ENCODE peak calls at places on chromosomes 4 and X, in ten cellular contexts. O, M, Q, N, V, E, G, A, Z and C are unnamed samples.

GRCh38 chrX:104156630-104157529 is at the start of gene SLC25A53:
- DNase-seq in G (peak), M (peak), Q (peak), Z (peak), V (peak), E (peak), A (peak), N (peak), O (peak), C (no peak)

GRCh38 chr4:54961357-54961975 is 163.9 kb downstream of the KDR start:
- DNase-seq in V (peak), G (peak), N (no peak), O (no peak), A (no peak), Q (peak), M (peak), Z (no peak), E (peak), C (peak)

GRCh38 chr4:24778427-24779225 is 16.7 kb upstream of the SOD3 start:
- DNase-seq in G (no peak), A (no peak), M (peak), Q (peak), N (no peak), V (peak), O (no peak), Z (no peak), E (no peak), C (no peak)

GRCh38 chr4:105715692-105716278 is 7.2 kb downstream of the GSTCD start:
- DNase-seq in A (no peak), N (no peak), O (no peak), Q (no peak), E (peak), M (peak), Z (no peak), V (no peak), G (peak), C (no peak)

GRCh38 chr4:4460759-4461158 is 73.9 kb downstream of the NSG1 start:
- DNase-seq in Z (no peak), E (no peak), N (no peak), V (no peak), O (no peak), Q (no peak), G (no peak), M (no peak), A (no peak), C (no peak)

GRCh38 chrX:123036401-123036800 is 147.7 kb upstream of the GRIA3 start:
- DNase-seq in E (no peak), Q (no peak), A (no peak), V (no peak), O (no peak), G (no peak), N (no peak), Z (no peak), M (no peak), C (no peak)

GRCh38 chr4:106303548-106303947 is 12.5 kb downstream of the TBCK start:
- DNase-seq in G (no peak), Q (no peak), N (no peak), Z (no peak), E (no peak), A (no peak), O (no peak), M (no peak), V (no peak), C (no peak)

GRCh38 chr4:6192245-6192644 is 8.1 kb downstream of the JAKMIP1 start:
- DNase-seq in A (no peak), E (no peak), O (no peak), G (no peak), N (no peak), Q (no peak), V (no peak), M (no peak), Z (no peak), C (no peak)

GRCh38 chr4:109303141-109303499 is 662 bp upstream of the COL25A1 start:
- DNase-seq in M (no peak), Q (no peak), V (no peak), N (no peak), G (no peak), O (no peak), Z (no peak), A (no peak), E (no peak), C (no peak)

GRCh38 chr4:108360857-108361820 is 192.4 kb upstream of the LEF1 start:
- DNase-seq in A (no peak), E (peak), N (no peak), G (no peak), Z (no peak), O (peak), V (peak), Q (peak), M (peak), C (no peak)

GRCh38 chrX:13223868-13224555 is 95.8 kb downstream of the ATXN3L start:
- DNase-seq in Q (peak), M (peak), Z (no peak), E (no peak), N (no peak), O (no peak), G (no peak), V (peak), A (no peak), C (no peak)

GRCh38 chr4:8917321-8917811 is 45.7 kb upstream of the HMX1 start:
- DNase-seq in A (peak), M (no peak), O (no peak), Z (no peak), Q (no peak), G (no peak), E (no peak), N (no peak), V (no peak), C (no peak)

GRCh38 chr4:24748023-24748422 is 47.4 kb upstream of the SOD3 start:
- DNase-seq in V (no peak), Q (no peak), A (no peak), Z (no peak), G (no peak), N (no peak), O (no peak), M (no peak), E (no peak), C (no peak)

GRCh38 chr4:40915318-40916217 is 165.8 kb downstream of the NSUN7 start:
- DNase-seq in E (no peak), N (no peak), Z (no peak), O (no peak), A (no peak), V (no peak), G (no peak), M (peak), Q (peak), C (no peak)

GRCh38 chrX:23276475-23276874 is 58.2 kb upstream of the PTCHD1 start:
- DNase-seq in N (no peak), Q (no peak), M (no peak), Z (no peak), O (no peak), G (no peak), A (no peak), V (no peak), E (no peak), C (no peak)

GRCh38 chrX:145563159-145563558 is 254.5 kb upstream of the SLITRK2 start:
- DNase-seq in E (no peak), A (no peak), G (no peak), Z (no peak), V (no peak), M (no peak), N (no peak), O (no peak), Q (no peak), C (no peak)

GRCh38 chr4:536351-536972 is 37.5 kb downstream of the PIGG start:
- DNase-seq in Q (no peak), M (no peak), G (no peak), Z (no peak), A (no peak), E (no peak), N (no peak), O (no peak), V (no peak), C (no peak)

GRCh38 chrX:55452825-55453124 is 848 bp downstream of the MAGEH1 start:
- DNase-seq in G (peak), Q (no peak), E (no peak), Z (no peak), M (no peak), N (no peak), V (no peak), A (no peak), O (no peak), C (no peak)

GRCh38 chr4:13917010-13917409 is 289.5 kb upstream of the BOD1L1 start:
- DNase-seq in M (peak), E (no peak), G (no peak), A (no peak), Q (peak), O (no peak), V (no peak), N (no peak), Z (no peak), C (no peak)

GRCh38 chr4:153570228-153570973 is 104.2 kb downstream of the TMEM131L start:
- DNase-seq in V (no peak), Z (no peak), A (no peak), N (no peak), G (no peak), O (no peak), M (no peak), E (no peak), Q (no peak), C (no peak)

GRCh38 chrX:120120223-120120622 is 4.5 kb upstream of the RHOXF1 start:
- DNase-seq in Z (no peak), N (peak), M (no peak), A (no peak), G (no peak), E (no peak), O (no peak), V (no peak), Q (no peak), C (no peak)

GRCh38 chrX:109920325-109920724 is 82.6 kb upstream of the TMEM164 start:
- DNase-seq in O (no peak), Q (no peak), G (peak), N (no peak), A (peak), V (no peak), Z (no peak), E (no peak), M (no peak), C (peak)

GRCh38 chr4:113069212-113069892 is 19.9 kb downstream of the ANK2 start:
- DNase-seq in A (no peak), G (no peak), O (no peak), M (no peak), N (no peak), Q (peak), E (no peak), Z (no peak), V (no peak), C (no peak)

GRCh38 chr4:142845293-142846070 is 619 bp downstream of the INPP4B start:
- DNase-seq in Z (peak), V (no peak), O (peak), N (no peak), Q (no peak), M (no peak), E (peak), A (peak), G (peak), C (no peak)

GRCh38 chr4:56077676-56078075 is 128.9 kb downstream of the CEP135 start:
- DNase-seq in E (no peak), O (no peak), Z (no peak), G (peak), V (no peak), M (peak), A (no peak), Q (peak), N (no peak), C (no peak)

GRCh38 chr4:156293657-156294297 is 340.1 kb upstream of the CTSO start:
- DNase-seq in A (no peak), Q (peak), Z (no peak), N (no peak), V (peak), G (no peak), M (peak), E (no peak), O (no peak), C (no peak)

GRCh38 chr4:105990933-105991332 is 95.7 kb downstream of the NPNT start:
- DNase-seq in Z (peak), O (no peak), G (peak), A (no peak), V (peak), E (no peak), M (peak), N (peak), Q (peak), C (no peak)

GRCh38 chr4:89929425-89930272 is 35.0 kb downstream of the MMRN1 start:
- DNase-seq in N (no peak), Z (no peak), V (no peak), O (no peak), Q (no peak), E (no peak), A (no peak), G (no peak), M (no peak), C (no peak)

GRCh38 chr4:117085185-117085701 is at the start of gene TRAM1L1:
- DNase-seq in E (peak), A (peak), V (peak), Q (peak), M (peak), O (peak), G (peak), Z (peak), N (peak), C (peak)

GRCh38 chrX:108165349-108166111 is 74.0 kb downstream of the ATG4A start:
- DNase-seq in M (peak), A (peak), V (peak), E (peak), N (no peak), Z (no peak), Q (peak), G (peak), O (peak), C (no peak)

GRCh38 chr4:23899565-23899964 is 9.7 kb upstream of the PPARGC1A start:
- DNase-seq in V (no peak), N (no peak), M (no peak), Z (no peak), E (no peak), Q (no peak), O (no peak), G (no peak), A (no peak), C (no peak)

GRCh38 chrX:71177327-71177726 is 32.7 kb downstream of the NLGN3 start:
- DNase-seq in N (no peak), E (no peak), Q (no peak), A (no peak), O (no peak), V (no peak), G (no peak), Z (no peak), M (peak), C (no peak)

GRCh38 chrX:127457161-127457560 is 595.0 kb downstream of the ACTRT1 start:
- DNase-seq in V (no peak), M (no peak), E (no peak), N (no peak), Q (no peak), Z (no peak), O (no peak), G (no peak), A (no peak), C (no peak)

GRCh38 chr4:152052431-152053057 is 291.7 kb upstream of the GATB start:
- DNase-seq in E (no peak), V (no peak), M (no peak), A (no peak), G (no peak), N (no peak), Z (no peak), O (no peak), Q (peak), C (no peak)

GRCh38 chrX:111444881-111445280 is 32.9 kb upstream of the DCX start:
- DNase-seq in Z (no peak), Q (no peak), G (no peak), A (no peak), N (no peak), O (no peak), M (no peak), V (no peak), E (no peak), C (no peak)

GRCh38 chrX:111447298-111447697 is 35.3 kb upstream of the DCX start:
- DNase-seq in G (peak), E (peak), N (no peak), V (no peak), M (no peak), Z (peak), O (peak), A (peak), Q (no peak), C (no peak)

GRCh38 chrX:111442791-111443190 is 30.8 kb upstream of the DCX start:
- DNase-seq in M (no peak), E (no peak), A (no peak), N (no peak), V (no peak), G (no peak), Z (no peak), O (no peak), Q (no peak), C (no peak)

DNA sequence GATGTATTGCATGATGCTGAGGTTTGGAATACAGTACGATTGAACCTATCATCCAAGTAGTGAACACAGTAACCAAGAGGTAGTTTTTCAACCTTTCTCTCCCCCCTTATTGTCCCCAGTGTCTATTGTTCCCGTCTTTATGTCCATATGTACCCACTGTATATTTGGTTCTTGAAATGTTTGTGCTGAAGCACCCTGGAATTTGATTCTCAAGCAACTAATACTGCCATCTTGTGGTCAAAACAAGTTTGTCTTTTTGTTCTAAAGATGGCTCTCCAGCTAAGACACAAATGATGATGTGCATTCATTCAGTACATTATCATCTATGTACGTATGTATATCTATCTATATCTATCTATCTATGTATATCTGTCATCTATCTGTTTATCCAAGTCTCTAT is 33.5 kb upstream of the DCX start:
- DNase-seq in V (peak), M (peak), O (no peak), Q (peak), N (no peak), G (peak), E (peak), Z (no peak), A (no peak), C (peak)
- TF ChIP-seq CTCF in V (peak), M (peak), O (peak), Q (peak), N (no peak), G (peak), E (peak), Z (peak), A (peak), C (peak)

GRCh38 chr4:123090886-123091285 is 168.5 kb upstream of the NUDT6 start:
- DNase-seq in V (no peak), M (no peak), Q (no peak), E (no peak), N (no peak), Z (no peak), G (no peak), A (no peak), O (no peak), C (no peak)

GRCh38 chr4:123092603-123093002 is 170.2 kb upstream of the NUDT6 start:
- DNase-seq in A (no peak), V (no peak), N (no peak), Z (no peak), M (no peak), E (no peak), O (peak), G (no peak), Q (no peak), C (no peak)

GRCh38 chr4:123093247-123093646 is 170.8 kb upstream of the NUDT6 start:
- DNase-seq in G (no peak), A (no peak), N (no peak), V (no peak), Z (no peak), Q (no peak), E (no peak), M (no peak), O (no peak), C (no peak)

DNA sequence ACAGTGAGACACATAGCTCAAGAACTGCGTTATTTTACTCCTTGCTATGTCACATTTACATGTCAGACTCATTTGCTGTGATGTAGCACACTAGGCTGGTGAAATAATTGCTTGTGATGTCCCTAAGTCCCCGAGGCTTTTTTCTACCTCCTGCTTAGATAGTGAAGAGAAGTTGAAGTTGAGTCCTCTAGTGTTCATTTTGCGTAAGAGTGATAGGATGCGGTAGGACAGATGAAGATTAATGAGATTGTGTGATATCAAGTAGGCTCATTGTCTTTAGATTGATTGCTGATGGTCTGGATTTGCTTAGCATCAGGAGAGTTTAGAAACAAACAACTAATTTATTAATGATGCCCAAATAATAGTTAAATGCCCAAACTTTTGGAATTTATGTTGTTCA is 173.6 kb upstream of the NUDT6 start:
- DNase-seq in N (no peak), A (no peak), Z (no peak), M (no peak), V (no peak), G (no peak), E (peak), Q (peak), O (no peak), C (no peak)
- TF ChIP-seq CTCF in N (no peak), A (peak), Z (peak), M (peak), V (peak), G (peak), E (peak), Q (peak), O (peak), C (no peak)

GRCh38 chr4:26300314-26301307 is 20.2 kb upstream of the RBPJ start:
- DNase-seq in Q (no peak), Z (no peak), E (no peak), G (no peak), M (peak), N (no peak), V (no peak), A (no peak), O (no peak), C (no peak)
- TF ChIP-seq CTCF in Q (no peak), Z (no peak), E (no peak), G (no peak), M (no peak), N (no peak), V (no peak), A (no peak), O (no peak), C (no peak)

GRCh38 chrX:50765986-50766385 is 48.0 kb downstream of the SHROOM4 start:
- DNase-seq in E (no peak), O (no peak), Q (no peak), G (no peak), M (no peak), V (no peak), N (no peak), A (no peak), Z (no peak), C (no peak)

GRCh38 chrX:50762578-50762977 is 51.4 kb downstream of the SHROOM4 start:
- DNase-seq in N (no peak), M (no peak), Z (no peak), A (no peak), G (no peak), O (no peak), V (no peak), E (no peak), Q (no peak), C (no peak)
- TF ChIP-seq CTCF in N (no peak), M (no peak), Z (no peak), A (no peak), G (no peak), O (no peak), V (no peak), E (no peak), Q (no peak), C (no peak)